ENCODE peak calls at places on chromosomes 6 and 20, in seven cellular contexts. F is fibroblast of the aortic adventitia, H is ovary, E is WTC11, V is HFFc6, T is suprapubic skin, A is H1. X is an unnamed sample.

GRCh38 chr6:69791065-69791471 is 5.7 kb downstream of the LMBRD1 start:
- DNase-seq in H (no peak), V (peak), T (no peak), F (no peak), E (no peak), A (no peak), X (no peak)

GRCh38 chr6:134482585-134483346 is 164.9 kb upstream of the SGK1 start:
- DNase-seq in H (no peak), E (no peak), F (peak), V (no peak), A (no peak), T (no peak), X (no peak)

GRCh38 chr6:148965287-148965686 is 218.5 kb downstream of the UST start:
- DNase-seq in F (peak), E (no peak), V (no peak), H (no peak), A (no peak), T (no peak), X (no peak)

GRCh38 chr6:108714774-108715414 is 133.3 kb upstream of the ARMC2 start:
- DNase-seq in T (no peak), E (no peak), F (peak), A (no peak), V (no peak), H (no peak), X (no peak)

GRCh38 chr6:136599324-136600011 is 49.2 kb upstream of the MAP7 start:
- DNase-seq in T (no peak), F (peak), V (no peak), H (no peak), A (no peak), E (no peak), X (no peak)

GRCh38 chr6:53715434-53715833 is 49.9 kb upstream of the KLHL31 start:
- DNase-seq in T (no peak), V (no peak), E (no peak), F (no peak), H (no peak), A (no peak), X (no peak)

GRCh38 chr20:44038681-44039123 is 124.0 kb downstream of the TOX2 start:
- DNase-seq in E (no peak), F (no peak), A (peak), T (peak), V (no peak), H (no peak), X (peak)

GRCh38 chr6:132746049-132746448 is 11.7 kb downstream of the VNN2 start:
- DNase-seq in A (no peak), T (no peak), F (no peak), V (no peak), H (no peak), E (no peak), X (no peak)

GRCh38 chr6:165676435-165677068 is 13.5 kb upstream of the PDE10A start:
- DNase-seq in F (peak), H (no peak), T (no peak), A (no peak), E (peak), V (no peak), X (no peak)

GRCh38 chr6:139961190-139961589 is 586.7 kb upstream of the CITED2 start:
- DNase-seq in H (no peak), V (no peak), T (no peak), E (no peak), F (no peak), A (no peak), X (no peak)

GRCh38 chr20:51487525-51488279 is 54.8 kb downstream of the NFATC2 start:
- DNase-seq in V (peak), A (no peak), F (peak), T (no peak), E (no peak), H (no peak), X (no peak)

GRCh38 chr20:44910690-44911262 is 916 bp downstream of the PABPC1L start:
- DNase-seq in H (no peak), T (no peak), F (no peak), V (no peak), A (peak), E (peak), X (no peak)

GRCh38 chr6:82408952-82409421 is 45.4 kb downstream of the TPBG start:
- DNase-seq in A (no peak), F (peak), H (no peak), E (no peak), T (no peak), V (peak), X (no peak)

GRCh38 chr6:41645007-41645618 is 6.8 kb downstream of the MDFI start:
- DNase-seq in E (no peak), V (no peak), F (no peak), A (peak), T (no peak), H (no peak), X (no peak)

GRCh38 chr6:12957321-12958051 is 240.9 kb downstream of the PHACTR1 start:
- DNase-seq in A (peak), E (peak), V (peak), F (peak), H (peak), T (no peak), X (no peak)

GRCh38 chr6:135870722-135871121 is 19.2 kb downstream of the PDE7B start:
- DNase-seq in F (peak), V (no peak), A (no peak), T (no peak), H (no peak), E (no peak), X (no peak)

GRCh38 chr6:160534050-160534696 is 129.9 kb downstream of the LPA start:
- DNase-seq in T (no peak), E (peak), F (peak), A (peak), H (peak), V (no peak), X (peak)

GRCh38 chr20:36950432-36951197 is 893 bp downstream of the SAMHD1 start:
- DNase-seq in H (peak), E (peak), A (no peak), F (peak), T (no peak), V (peak), X (no peak)

GRCh38 chr6:89503641-89504040 is 70.7 kb downstream of the ANKRD6 start:
- DNase-seq in E (no peak), F (no peak), V (no peak), T (no peak), H (no peak), A (no peak), X (no peak)

GRCh38 chr6:145789443-145789842 is 25.2 kb downstream of the FBXO30 start:
- DNase-seq in F (peak), H (no peak), E (no peak), T (no peak), A (no peak), V (no peak), X (no peak)

GRCh38 chr20:6837730-6838129 is 70.2 kb downstream of the BMP2 start:
- DNase-seq in T (no peak), A (no peak), H (no peak), E (no peak), F (no peak), V (no peak), X (no peak)

GRCh38 chr6:136609878-136610706 is 59.9 kb upstream of the MAP7 start:
- DNase-seq in F (peak), V (peak), E (no peak), H (peak), T (no peak), A (no peak), X (no peak)

GRCh38 chr6:14354919-14355572 is 237.5 kb downstream of the CD83 start:
- DNase-seq in V (peak), A (no peak), E (no peak), F (peak), H (peak), T (no peak), X (no peak)

GRCh38 chr6:160376445-160376844 is 28.3 kb downstream of the SLC22A3 start:
- DNase-seq in T (no peak), F (no peak), E (no peak), H (no peak), V (no peak), A (no peak), X (no peak)

GRCh38 chr20:25000268-25000801 is 7.8 kb upstream of the APMAP start:
- DNase-seq in H (peak), F (peak), E (no peak), A (no peak), V (peak), T (peak), X (peak)

GRCh38 chr6:33815854-33816253 is 12.1 kb upstream of the MLN start:
- DNase-seq in A (no peak), E (peak), F (no peak), T (no peak), H (no peak), V (no peak), X (no peak)

GRCh38 chr6:168737481-168737880 is 296.5 kb downstream of the SMOC2 start:
- DNase-seq in F (peak), T (no peak), A (no peak), V (no peak), H (no peak), E (no peak), X (no peak)

GRCh38 chr6:55040102-55040848 is 134.0 kb upstream of the HCRTR2 start:
- DNase-seq in H (no peak), E (no peak), T (no peak), F (peak), V (peak), A (no peak), X (no peak)

GRCh38 chr6:73653571-73654424 is at the start of gene SLC17A5:
- DNase-seq in E (peak), F (peak), V (peak), A (peak), H (peak), T (peak), X (peak)

GRCh38 chr6:110095101-110095500 is 84.4 kb downstream of the WASF1 start:
- DNase-seq in H (no peak), T (no peak), V (no peak), F (peak), E (no peak), A (no peak), X (no peak)

GRCh38 chr6:89936177-89936576 is 41.9 kb downstream of the GJA10 start:
- DNase-seq in A (no peak), H (no peak), T (no peak), V (no peak), F (no peak), E (no peak), X (no peak)

GRCh38 chr6:148564494-148564893 is 182.3 kb upstream of the UST start:
- DNase-seq in E (no peak), A (no peak), T (peak), H (no peak), V (no peak), F (no peak), X (no peak)

GRCh38 chr6:13011612-13012146 is 295.1 kb downstream of the PHACTR1 start:
- DNase-seq in H (no peak), A (no peak), V (no peak), F (no peak), E (no peak), T (no peak), X (no peak)

GRCh38 chr6:64266351-64266821 is 630.8 kb downstream of the PHF3 start:
- DNase-seq in F (no peak), V (no peak), E (no peak), A (no peak), T (no peak), H (no peak), X (no peak)

GRCh38 chr20:36613974-36614373 is 8.4 kb downstream of the RAB5IF start:
- DNase-seq in F (no peak), A (no peak), E (no peak), T (no peak), H (no peak), V (no peak), X (no peak)

GRCh38 chr6:127069659-127070279 is 48.7 kb upstream of the RSPO3 start:
- DNase-seq in V (peak), H (no peak), T (no peak), A (no peak), F (peak), E (no peak), X (no peak)

GRCh38 chr20:61120595-61121515 is 131.2 kb upstream of the CDH4 start:
- DNase-seq in E (peak), V (peak), H (no peak), F (peak), T (no peak), A (peak), X (no peak)

GRCh38 chr20:39939241-39939865 is 749.7 kb downstream of the MAFB start:
- DNase-seq in T (no peak), F (no peak), V (no peak), E (no peak), H (no peak), A (no peak), X (no peak)

GRCh38 chr6:108526739-108527174 is 34.0 kb upstream of the FOXO3 start:
- DNase-seq in H (no peak), A (no peak), T (no peak), F (peak), E (no peak), V (peak), X (no peak)

GRCh38 chr20:1764136-1765033 is 106.8 kb upstream of the SIRPG start:
- DNase-seq in V (peak), E (peak), T (no peak), A (peak), F (peak), H (peak), X (no peak)
- TF ChIP-seq CTCF in V (peak), E (peak), T (peak), A (peak), F (peak), H (peak), X (peak)

GRCh38 chr6:91167846-91168245 is 581.0 kb upstream of the MAP3K7 start:
- DNase-seq in A (no peak), E (no peak), V (no peak), T (no peak), F (no peak), H (no peak), X (no peak)
- TF ChIP-seq CTCF in A (peak), E (no peak), V (no peak), T (no peak), F (no peak), H (no peak), X (peak)

GRCh38 chr6:123904228-123904627 is 100.6 kb downstream of the NKAIN2 start:
- DNase-seq in V (no peak), H (no peak), F (no peak), T (no peak), E (no peak), A (no peak), X (no peak)

GRCh38 chr6:123898669-123899068 is 95.0 kb downstream of the NKAIN2 start:
- DNase-seq in T (no peak), A (no peak), H (no peak), V (no peak), E (no peak), F (no peak), X (no peak)

GRCh38 chr6:123899745-123900144 is 96.1 kb downstream of the NKAIN2 start:
- DNase-seq in F (no peak), V (no peak), T (no peak), E (no peak), H (no peak), A (no peak), X (no peak)

DNA sequence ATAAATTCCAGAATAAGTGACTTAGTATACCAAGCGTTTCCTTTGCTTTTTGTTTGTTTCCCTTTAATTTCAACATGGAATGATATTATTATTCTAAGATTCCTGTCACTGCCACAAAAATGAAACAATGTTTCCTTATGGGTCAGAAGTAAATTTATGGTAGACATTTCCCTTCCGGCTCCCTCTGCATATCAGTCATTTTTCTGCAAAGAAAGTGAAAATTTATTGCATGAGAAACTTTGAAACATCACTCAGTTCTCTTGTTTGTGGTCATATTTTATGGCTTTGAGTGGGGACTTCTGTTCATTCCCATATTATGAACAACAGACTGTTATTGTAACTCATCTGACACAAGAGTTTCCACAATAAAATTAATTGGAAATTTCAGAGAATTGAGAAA is 97.8 kb downstream of the NKAIN2 start:
- DNase-seq in V (no peak), F (no peak), H (no peak), T (no peak), A (no peak), E (no peak), X (no peak)
- TF ChIP-seq CTCF in V (no peak), F (no peak), H (no peak), T (no peak), A (no peak), E (no peak), X (no peak)

GRCh38 chr6:158818580-158819212 is 472 bp downstream of the EZR start:
- DNase-seq in H (peak), A (peak), E (peak), V (peak), T (peak), F (peak), X (peak)

GRCh38 chr6:158818008-158818579 is 1.1 kb downstream of the EZR start:
- DNase-seq in E (peak), A (peak), V (peak), T (peak), F (peak), H (peak), X (peak)

GRCh38 chr6:158817298-158818007 is 1.7 kb downstream of the EZR start:
- DNase-seq in H (peak), F (peak), T (no peak), A (no peak), V (no peak), E (peak), X (no peak)

GRCh38 chr6:158819977-158820632 is 937 bp upstream of the EZR start:
- DNase-seq in V (peak), E (no peak), F (peak), T (no peak), A (no peak), H (no peak), X (no peak)

DNA sequence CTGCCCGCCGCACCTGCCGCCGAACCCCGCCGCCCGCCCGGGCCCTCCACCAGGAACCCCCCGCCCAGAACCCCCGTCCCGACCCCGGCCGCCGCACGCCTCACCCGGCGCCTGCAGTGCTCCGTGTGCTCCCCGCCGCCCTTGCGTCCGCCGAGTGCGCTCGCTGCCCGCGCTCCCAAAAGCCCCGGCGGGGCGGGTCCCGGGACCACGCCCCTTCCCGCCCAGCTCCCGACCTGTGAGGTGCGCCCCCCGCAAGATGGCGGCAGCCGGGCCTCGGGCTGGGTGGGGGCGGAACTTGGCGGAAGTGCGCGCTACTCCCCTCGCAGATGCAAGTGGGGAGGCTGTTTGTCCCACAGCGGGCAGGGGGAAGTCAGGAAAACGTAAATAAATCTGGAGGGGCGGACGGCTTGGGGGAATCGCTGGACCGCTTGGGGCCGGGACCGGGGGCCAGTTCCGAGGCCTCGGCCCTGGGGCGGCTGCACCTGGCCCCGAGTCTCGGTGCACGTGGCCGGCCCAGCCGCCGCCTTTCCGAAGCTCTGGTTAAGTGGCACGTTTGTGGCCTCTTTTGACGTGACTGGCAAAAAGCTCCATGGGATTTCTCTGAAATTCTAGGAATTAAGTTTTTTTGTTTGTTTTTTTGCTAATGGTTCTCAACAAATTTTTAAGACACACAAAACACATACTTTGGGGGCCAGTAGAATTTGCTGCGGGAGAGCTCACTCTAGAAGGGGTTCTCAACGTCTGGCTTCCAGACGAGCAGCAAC is at the start of gene EZR:
- DNase-seq in V (peak), E (peak), A (peak), H (peak), F (peak), T (peak), X (peak)
- TF ChIP-seq CTCF in V (peak), E (no peak), A (no peak), H (no peak), F (no peak), T (no peak), X (no peak)

X was measured in type B pancreatic cell.